ENCODE peak calls at places on chromosomes 5 and 9, in nine cellular contexts. One of them, this sample, is unnamed.

GRCh38 chr9:99726758-99727157 is 94.9 kb upstream of the NR4A3 start:
- DNase-seq in naive thymus-derived CD4-positive, alpha-beta T cell: no peak
- DNase-seq in activated naive CD8-positive, alpha-beta T cell treated with anti-CD3 and anti-CD28 coated beads, Interleukin-2, amount 50 U/mL, for 24 hours: no peak
- DNase-seq in fibroblast of pulmonary artery: no peak
- DNase-seq in right lobe of liver: no peak
- DNase-seq in HCT116: no peak
- DNase-seq in stimulated activated CD4-positive, alpha-beta T cell treated with anti-CD3 and anti-CD28 coated beads, Interleukin-1b, Interleukin-23, amount 100 ng/mL, for 4 hours: no peak
- DNase-seq in epithelial cell of esophagus: no peak
- DNase-seq in NCI-H524 treated with DMSO at 0.1 percent for 48 hours: no peak
- DNase-seq in this sample: no peak

GRCh38 chr5:6731465-6732237 is 18.4 kb downstream of the TENT4A start:
- DNase-seq in right lobe of liver: no peak
- DNase-seq in naive thymus-derived CD4-positive, alpha-beta T cell: no peak
- DNase-seq in NCI-H524 treated with DMSO at 0.1 percent for 48 hours: no peak
- DNase-seq in HCT116: no peak
- DNase-seq in fibroblast of pulmonary artery: peak; percentile 48
- DNase-seq in epithelial cell of esophagus: no peak
- DNase-seq in stimulated activated CD4-positive, alpha-beta T cell treated with anti-CD3 and anti-CD28 coated beads, Interleukin-1b, Interleukin-23, amount 100 ng/mL, for 4 hours: no peak
- DNase-seq in activated naive CD8-positive, alpha-beta T cell treated with anti-CD3 and anti-CD28 coated beads, Interleukin-2, amount 50 U/mL, for 24 hours: no peak
- DNase-seq in this sample: no peak

GRCh38 chr5:145811834-145812625 is 23.1 kb downstream of the PRELID2 start:
- DNase-seq in naive thymus-derived CD4-positive, alpha-beta T cell: no peak
- DNase-seq in activated naive CD8-positive, alpha-beta T cell treated with anti-CD3 and anti-CD28 coated beads, Interleukin-2, amount 50 U/mL, for 24 hours: no peak
- DNase-seq in HCT116: no peak
- DNase-seq in right lobe of liver: no peak
- DNase-seq in fibroblast of pulmonary artery: peak; percentile 76
- DNase-seq in epithelial cell of esophagus: peak; percentile 64
- DNase-seq in stimulated activated CD4-positive, alpha-beta T cell treated with anti-CD3 and anti-CD28 coated beads, Interleukin-1b, Interleukin-23, amount 100 ng/mL, for 4 hours: no peak
- DNase-seq in NCI-H524 treated with DMSO at 0.1 percent for 48 hours: no peak
- DNase-seq in this sample: no peak

GRCh38 chr9:106862946-106863740 is at the start of gene ZNF462:
- DNase-seq in naive thymus-derived CD4-positive, alpha-beta T cell: no peak
- DNase-seq in stimulated activated CD4-positive, alpha-beta T cell treated with anti-CD3 and anti-CD28 coated beads, Interleukin-1b, Interleukin-23, amount 100 ng/mL, for 4 hours: no peak
- DNase-seq in activated naive CD8-positive, alpha-beta T cell treated with anti-CD3 and anti-CD28 coated beads, Interleukin-2, amount 50 U/mL, for 24 hours: peak; percentile 2
- DNase-seq in NCI-H524 treated with DMSO at 0.1 percent for 48 hours: no peak
- DNase-seq in epithelial cell of esophagus: peak; percentile 24
- DNase-seq in right lobe of liver: no peak
- DNase-seq in fibroblast of pulmonary artery: peak; percentile 70
- DNase-seq in HCT116: no peak
- DNase-seq in this sample: peak; percentile 73

GRCh38 chr5:64854855-64855254 is 86.1 kb downstream of the CWC27 start:
- DNase-seq in naive thymus-derived CD4-positive, alpha-beta T cell: no peak
- DNase-seq in fibroblast of pulmonary artery: no peak
- DNase-seq in epithelial cell of esophagus: peak; percentile 29
- DNase-seq in right lobe of liver: no peak
- DNase-seq in stimulated activated CD4-positive, alpha-beta T cell treated with anti-CD3 and anti-CD28 coated beads, Interleukin-1b, Interleukin-23, amount 100 ng/mL, for 4 hours: no peak
- DNase-seq in activated naive CD8-positive, alpha-beta T cell treated with anti-CD3 and anti-CD28 coated beads, Interleukin-2, amount 50 U/mL, for 24 hours: no peak
- DNase-seq in NCI-H524 treated with DMSO at 0.1 percent for 48 hours: no peak
- DNase-seq in HCT116: no peak
- DNase-seq in this sample: no peak

GRCh38 chr9:137160716-137161557 is 8.9 kb downstream of the LRRC26 start:
- DNase-seq in HCT116: no peak
- DNase-seq in epithelial cell of esophagus: no peak
- DNase-seq in stimulated activated CD4-positive, alpha-beta T cell treated with anti-CD3 and anti-CD28 coated beads, Interleukin-1b, Interleukin-23, amount 100 ng/mL, for 4 hours: no peak
- DNase-seq in fibroblast of pulmonary artery: no peak
- DNase-seq in NCI-H524 treated with DMSO at 0.1 percent for 48 hours: no peak
- DNase-seq in right lobe of liver: no peak
- DNase-seq in naive thymus-derived CD4-positive, alpha-beta T cell: no peak
- DNase-seq in activated naive CD8-positive, alpha-beta T cell treated with anti-CD3 and anti-CD28 coated beads, Interleukin-2, amount 50 U/mL, for 24 hours: no peak
- DNase-seq in this sample: no peak

GRCh38 chr5:124453221-124454032 is 293.0 kb downstream of the ZNF608 start:
- DNase-seq in fibroblast of pulmonary artery: peak; percentile 30
- DNase-seq in naive thymus-derived CD4-positive, alpha-beta T cell: no peak
- DNase-seq in HCT116: peak; percentile 15
- DNase-seq in NCI-H524 treated with DMSO at 0.1 percent for 48 hours: no peak
- DNase-seq in right lobe of liver: no peak
- DNase-seq in activated naive CD8-positive, alpha-beta T cell treated with anti-CD3 and anti-CD28 coated beads, Interleukin-2, amount 50 U/mL, for 24 hours: peak; percentile 6
- DNase-seq in epithelial cell of esophagus: peak; percentile 21
- DNase-seq in stimulated activated CD4-positive, alpha-beta T cell treated with anti-CD3 and anti-CD28 coated beads, Interleukin-1b, Interleukin-23, amount 100 ng/mL, for 4 hours: no peak
- DNase-seq in this sample: no peak

GRCh38 chr9:70049236-70049635 is 5.6 kb downstream of the MAMDC2 start:
- DNase-seq in right lobe of liver: no peak
- DNase-seq in naive thymus-derived CD4-positive, alpha-beta T cell: no peak
- DNase-seq in NCI-H524 treated with DMSO at 0.1 percent for 48 hours: no peak
- DNase-seq in stimulated activated CD4-positive, alpha-beta T cell treated with anti-CD3 and anti-CD28 coated beads, Interleukin-1b, Interleukin-23, amount 100 ng/mL, for 4 hours: no peak
- DNase-seq in HCT116: no peak
- DNase-seq in fibroblast of pulmonary artery: peak; percentile 81
- DNase-seq in activated naive CD8-positive, alpha-beta T cell treated with anti-CD3 and anti-CD28 coated beads, Interleukin-2, amount 50 U/mL, for 24 hours: no peak
- DNase-seq in epithelial cell of esophagus: peak; percentile 75
- DNase-seq in this sample: no peak

GRCh38 chr9:16290169-16290568 is 580.3 kb downstream of the BNC2 start:
- DNase-seq in fibroblast of pulmonary artery: no peak
- DNase-seq in NCI-H524 treated with DMSO at 0.1 percent for 48 hours: no peak
- DNase-seq in naive thymus-derived CD4-positive, alpha-beta T cell: no peak
- DNase-seq in epithelial cell of esophagus: no peak
- DNase-seq in HCT116: no peak
- DNase-seq in stimulated activated CD4-positive, alpha-beta T cell treated with anti-CD3 and anti-CD28 coated beads, Interleukin-1b, Interleukin-23, amount 100 ng/mL, for 4 hours: no peak
- DNase-seq in right lobe of liver: no peak
- DNase-seq in activated naive CD8-positive, alpha-beta T cell treated with anti-CD3 and anti-CD28 coated beads, Interleukin-2, amount 50 U/mL, for 24 hours: no peak
- DNase-seq in this sample: no peak

GRCh38 chr9:95406114-95406513 is 88.6 kb upstream of the FANCC start:
- DNase-seq in right lobe of liver: no peak
- DNase-seq in HCT116: no peak
- DNase-seq in stimulated activated CD4-positive, alpha-beta T cell treated with anti-CD3 and anti-CD28 coated beads, Interleukin-1b, Interleukin-23, amount 100 ng/mL, for 4 hours: no peak
- DNase-seq in epithelial cell of esophagus: peak; percentile 44
- DNase-seq in fibroblast of pulmonary artery: peak; percentile 78
- DNase-seq in naive thymus-derived CD4-positive, alpha-beta T cell: no peak
- DNase-seq in activated naive CD8-positive, alpha-beta T cell treated with anti-CD3 and anti-CD28 coated beads, Interleukin-2, amount 50 U/mL, for 24 hours: no peak
- DNase-seq in NCI-H524 treated with DMSO at 0.1 percent for 48 hours: no peak
- DNase-seq in this sample: no peak

GRCh38 chr5:59744531-59744992 is 149.0 kb downstream of the PDE4D start:
- DNase-seq in right lobe of liver: no peak
- DNase-seq in fibroblast of pulmonary artery: peak; percentile 89
- DNase-seq in naive thymus-derived CD4-positive, alpha-beta T cell: no peak
- DNase-seq in activated naive CD8-positive, alpha-beta T cell treated with anti-CD3 and anti-CD28 coated beads, Interleukin-2, amount 50 U/mL, for 24 hours: no peak
- DNase-seq in HCT116: no peak
- DNase-seq in epithelial cell of esophagus: peak; percentile 82
- DNase-seq in NCI-H524 treated with DMSO at 0.1 percent for 48 hours: no peak
- DNase-seq in stimulated activated CD4-positive, alpha-beta T cell treated with anti-CD3 and anti-CD28 coated beads, Interleukin-1b, Interleukin-23, amount 100 ng/mL, for 4 hours: no peak
- DNase-seq in this sample: no peak

GRCh38 chr5:132490484-132491367 is at the start of gene IRF1:
- DNase-seq in NCI-H524 treated with DMSO at 0.1 percent for 48 hours: peak; percentile 38
- DNase-seq in stimulated activated CD4-positive, alpha-beta T cell treated with anti-CD3 and anti-CD28 coated beads, Interleukin-1b, Interleukin-23, amount 100 ng/mL, for 4 hours: peak; percentile 99
- DNase-seq in right lobe of liver: peak; percentile 99
- DNase-seq in HCT116: peak; percentile 87
- DNase-seq in activated naive CD8-positive, alpha-beta T cell treated with anti-CD3 and anti-CD28 coated beads, Interleukin-2, amount 50 U/mL, for 24 hours: peak; percentile 98
- DNase-seq in fibroblast of pulmonary artery: peak; percentile 97
- DNase-seq in epithelial cell of esophagus: peak; percentile 96
- DNase-seq in naive thymus-derived CD4-positive, alpha-beta T cell: peak; percentile 99
- DNase-seq in this sample: peak; percentile 97

GRCh38 chr5:179617930-179618329 is 5.5 kb downstream of the HNRNPH1 start:
- DNase-seq in HCT116: no peak
- DNase-seq in naive thymus-derived CD4-positive, alpha-beta T cell: no peak
- DNase-seq in epithelial cell of esophagus: no peak
- DNase-seq in fibroblast of pulmonary artery: no peak
- DNase-seq in stimulated activated CD4-positive, alpha-beta T cell treated with anti-CD3 and anti-CD28 coated beads, Interleukin-1b, Interleukin-23, amount 100 ng/mL, for 4 hours: no peak
- DNase-seq in NCI-H524 treated with DMSO at 0.1 percent for 48 hours: no peak
- DNase-seq in right lobe of liver: no peak
- DNase-seq in activated naive CD8-positive, alpha-beta T cell treated with anti-CD3 and anti-CD28 coated beads, Interleukin-2, amount 50 U/mL, for 24 hours: no peak
- DNase-seq in this sample: no peak

GRCh38 chr9:120928015-120928719 is 1.6 kb upstream of the TRAF1 start:
- DNase-seq in stimulated activated CD4-positive, alpha-beta T cell treated with anti-CD3 and anti-CD28 coated beads, Interleukin-1b, Interleukin-23, amount 100 ng/mL, for 4 hours: no peak
- DNase-seq in epithelial cell of esophagus: no peak
- DNase-seq in right lobe of liver: no peak
- DNase-seq in NCI-H524 treated with DMSO at 0.1 percent for 48 hours: no peak
- DNase-seq in HCT116: no peak
- DNase-seq in fibroblast of pulmonary artery: no peak
- DNase-seq in activated naive CD8-positive, alpha-beta T cell treated with anti-CD3 and anti-CD28 coated beads, Interleukin-2, amount 50 U/mL, for 24 hours: peak; percentile 64
- DNase-seq in naive thymus-derived CD4-positive, alpha-beta T cell: peak; percentile 42
- DNase-seq in this sample: no peak

GRCh38 chr9:79236466-79236865 is 335.3 kb upstream of the TLE4 start:
- DNase-seq in NCI-H524 treated with DMSO at 0.1 percent for 48 hours: no peak
- DNase-seq in HCT116: no peak
- DNase-seq in stimulated activated CD4-positive, alpha-beta T cell treated with anti-CD3 and anti-CD28 coated beads, Interleukin-1b, Interleukin-23, amount 100 ng/mL, for 4 hours: no peak
- DNase-seq in activated naive CD8-positive, alpha-beta T cell treated with anti-CD3 and anti-CD28 coated beads, Interleukin-2, amount 50 U/mL, for 24 hours: no peak
- DNase-seq in naive thymus-derived CD4-positive, alpha-beta T cell: no peak
- DNase-seq in fibroblast of pulmonary artery: no peak
- DNase-seq in right lobe of liver: no peak
- DNase-seq in epithelial cell of esophagus: peak; percentile 28
- DNase-seq in this sample: no peak